ENCODE peak calls at places on chromosomes 6 and 20, in five cellular contexts. One of them, this sample, is unnamed.

GRCh38 chr6:125341460-125341859 is 39.7 kb upstream of the HDDC2 start:
- DNase-seq in activated CD4-positive, CD25-positive, alpha-beta regulatory T cell: no peak
- DNase-seq in activated gamma-delta T cell treated with Interleukin-2 at 50 U/mL for 16 hours: no peak
- DNase-seq in left kidney: no peak
- DNase-seq in activated CD8-positive, alpha-beta memory T cell treated with anti-CD3 and anti-CD28 coated beads, Interleukin-2, amount 10 ng/mL, durations not matched to agents 7 days and 5 days: no peak
- DNase-seq in this sample: no peak

GRCh38 chr20:38842017-38842416 is 36.5 kb downstream of the PPP1R16B start:
- DNase-seq in activated CD8-positive, alpha-beta memory T cell treated with anti-CD3 and anti-CD28 coated beads, Interleukin-2, amount 10 ng/mL, durations not matched to agents 7 days and 5 days: no peak
- DNase-seq in activated CD4-positive, CD25-positive, alpha-beta regulatory T cell: no peak
- DNase-seq in left kidney: no peak
- DNase-seq in activated gamma-delta T cell treated with Interleukin-2 at 50 U/mL for 16 hours: no peak
- DNase-seq in this sample: no peak

GRCh38 chr6:26064619-26065257 is 22.5 kb upstream of the HFE start:
- DNase-seq in activated gamma-delta T cell treated with Interleukin-2 at 50 U/mL for 16 hours: peak; percentile 35
- DNase-seq in activated CD4-positive, CD25-positive, alpha-beta regulatory T cell: no peak
- DNase-seq in activated CD8-positive, alpha-beta memory T cell treated with anti-CD3 and anti-CD28 coated beads, Interleukin-2, amount 10 ng/mL, durations not matched to agents 7 days and 5 days: peak; percentile 56
- DNase-seq in left kidney: peak; percentile 78
- DNase-seq in this sample: peak; percentile 70

GRCh38 chr6:13256614-13257013 is 71.7 kb downstream of the TBC1D7 start:
- DNase-seq in left kidney: no peak
- DNase-seq in activated CD4-positive, CD25-positive, alpha-beta regulatory T cell: no peak
- DNase-seq in activated gamma-delta T cell treated with Interleukin-2 at 50 U/mL for 16 hours: no peak
- DNase-seq in activated CD8-positive, alpha-beta memory T cell treated with anti-CD3 and anti-CD28 coated beads, Interleukin-2, amount 10 ng/mL, durations not matched to agents 7 days and 5 days: no peak
- DNase-seq in this sample: no peak

GRCh38 chr6:33977606-33978438 is 168.1 kb downstream of the GRM4 start:
- DNase-seq in activated CD4-positive, CD25-positive, alpha-beta regulatory T cell: no peak
- DNase-seq in left kidney: no peak
- DNase-seq in activated CD8-positive, alpha-beta memory T cell treated with anti-CD3 and anti-CD28 coated beads, Interleukin-2, amount 10 ng/mL, durations not matched to agents 7 days and 5 days: no peak
- DNase-seq in activated gamma-delta T cell treated with Interleukin-2 at 50 U/mL for 16 hours: no peak
- DNase-seq in this sample: peak; percentile 65

GRCh38 chr6:101662111-101662897 is 268.8 kb downstream of the GRIK2 start:
- DNase-seq in left kidney: no peak
- DNase-seq in activated gamma-delta T cell treated with Interleukin-2 at 50 U/mL for 16 hours: no peak
- DNase-seq in activated CD8-positive, alpha-beta memory T cell treated with anti-CD3 and anti-CD28 coated beads, Interleukin-2, amount 10 ng/mL, durations not matched to agents 7 days and 5 days: no peak
- DNase-seq in activated CD4-positive, CD25-positive, alpha-beta regulatory T cell: no peak
- DNase-seq in this sample: no peak

GRCh38 chr6:156953478-156954146 is 176.4 kb downstream of the ARID1B start:
- DNase-seq in activated gamma-delta T cell treated with Interleukin-2 at 50 U/mL for 16 hours: peak; percentile 27
- DNase-seq in left kidney: peak; percentile 98
- DNase-seq in activated CD8-positive, alpha-beta memory T cell treated with anti-CD3 and anti-CD28 coated beads, Interleukin-2, amount 10 ng/mL, durations not matched to agents 7 days and 5 days: no peak
- DNase-seq in activated CD4-positive, CD25-positive, alpha-beta regulatory T cell: no peak
- DNase-seq in this sample: peak; percentile 97

GRCh38 chr20:22825076-22825475 is 210.0 kb upstream of the SSTR4 start:
- DNase-seq in activated gamma-delta T cell treated with Interleukin-2 at 50 U/mL for 16 hours: no peak
- DNase-seq in left kidney: no peak
- DNase-seq in activated CD8-positive, alpha-beta memory T cell treated with anti-CD3 and anti-CD28 coated beads, Interleukin-2, amount 10 ng/mL, durations not matched to agents 7 days and 5 days: no peak
- DNase-seq in activated CD4-positive, CD25-positive, alpha-beta regulatory T cell: no peak
- DNase-seq in this sample: no peak

GRCh38 chr6:157358287-157358686 is 22.7 kb upstream of the ZDHHC14 start:
- DNase-seq in activated CD8-positive, alpha-beta memory T cell treated with anti-CD3 and anti-CD28 coated beads, Interleukin-2, amount 10 ng/mL, durations not matched to agents 7 days and 5 days: no peak
- DNase-seq in left kidney: no peak
- DNase-seq in activated gamma-delta T cell treated with Interleukin-2 at 50 U/mL for 16 hours: no peak
- DNase-seq in activated CD4-positive, CD25-positive, alpha-beta regulatory T cell: no peak
- DNase-seq in this sample: no peak

GRCh38 chr6:80605165-80605989 is 498.9 kb downstream of the BCKDHB start:
- DNase-seq in activated gamma-delta T cell treated with Interleukin-2 at 50 U/mL for 16 hours: no peak
- DNase-seq in activated CD8-positive, alpha-beta memory T cell treated with anti-CD3 and anti-CD28 coated beads, Interleukin-2, amount 10 ng/mL, durations not matched to agents 7 days and 5 days: no peak
- DNase-seq in left kidney: peak; percentile 47
- DNase-seq in activated CD4-positive, CD25-positive, alpha-beta regulatory T cell: no peak
- DNase-seq in this sample: peak; percentile 67

GRCh38 chr6:158475344-158476302 is 84.3 kb upstream of the TMEM181 start:
- DNase-seq in activated gamma-delta T cell treated with Interleukin-2 at 50 U/mL for 16 hours: no peak
- DNase-seq in activated CD4-positive, CD25-positive, alpha-beta regulatory T cell: no peak
- DNase-seq in left kidney: peak; percentile 45
- DNase-seq in activated CD8-positive, alpha-beta memory T cell treated with anti-CD3 and anti-CD28 coated beads, Interleukin-2, amount 10 ng/mL, durations not matched to agents 7 days and 5 days: no peak
- DNase-seq in this sample: peak; percentile 99

GRCh38 chr20:13765299-13765698 is 19.4 kb downstream of the ESF1 start:
- DNase-seq in activated gamma-delta T cell treated with Interleukin-2 at 50 U/mL for 16 hours: no peak
- DNase-seq in left kidney: no peak
- DNase-seq in activated CD8-positive, alpha-beta memory T cell treated with anti-CD3 and anti-CD28 coated beads, Interleukin-2, amount 10 ng/mL, durations not matched to agents 7 days and 5 days: no peak
- DNase-seq in activated CD4-positive, CD25-positive, alpha-beta regulatory T cell: no peak
- DNase-seq in this sample: no peak

GRCh38 chr20:3158968-3159431 is 665 bp downstream of the FASTKD5 start:
- DNase-seq in left kidney: peak; percentile 35
- DNase-seq in activated CD8-positive, alpha-beta memory T cell treated with anti-CD3 and anti-CD28 coated beads, Interleukin-2, amount 10 ng/mL, durations not matched to agents 7 days and 5 days: peak; percentile 47
- DNase-seq in activated CD4-positive, CD25-positive, alpha-beta regulatory T cell: no peak
- DNase-seq in activated gamma-delta T cell treated with Interleukin-2 at 50 U/mL for 16 hours: no peak
- DNase-seq in this sample: peak; percentile 37

GRCh38 chr20:1707588-1708449 is 50.2 kb upstream of the SIRPG start:
- DNase-seq in activated CD8-positive, alpha-beta memory T cell treated with anti-CD3 and anti-CD28 coated beads, Interleukin-2, amount 10 ng/mL, durations not matched to agents 7 days and 5 days: no peak
- DNase-seq in left kidney: no peak
- DNase-seq in activated gamma-delta T cell treated with Interleukin-2 at 50 U/mL for 16 hours: no peak
- DNase-seq in activated CD4-positive, CD25-positive, alpha-beta regulatory T cell: no peak
- DNase-seq in this sample: no peak

GRCh38 chr6:41454189-41454789 is 91.9 kb upstream of the FOXP4 start:
- DNase-seq in activated CD8-positive, alpha-beta memory T cell treated with anti-CD3 and anti-CD28 coated beads, Interleukin-2, amount 10 ng/mL, durations not matched to agents 7 days and 5 days: no peak
- DNase-seq in activated gamma-delta T cell treated with Interleukin-2 at 50 U/mL for 16 hours: no peak
- DNase-seq in left kidney: no peak
- DNase-seq in activated CD4-positive, CD25-positive, alpha-beta regulatory T cell: no peak
- DNase-seq in this sample: no peak